ENCODE peak calls at places on chromosomes 11 and 22, in six cellular contexts. One of them, this sample, is unnamed.

GRCh38 chr22:29842172-29842571 is 4.1 kb upstream of the ASCC2 start:
- DNase-seq in natural killer cell: no peak
- DNase-seq in sigmoid colon: no peak
- DNase-seq in HFF-Myc: no peak
- DNase-seq in stomach: no peak
- DNase-seq in HL-60: no peak
- DNase-seq in this sample: no peak

GRCh38 chr11:46930089-46930488 is 6.5 kb upstream of the CSTPP1 start:
- DNase-seq in natural killer cell: no peak
- DNase-seq in sigmoid colon: no peak
- DNase-seq in HFF-Myc: no peak
- DNase-seq in stomach: no peak
- DNase-seq in HL-60: no peak
- DNase-seq in this sample: no peak

GRCh38 chr11:94879006-94879405 is 94.3 kb downstream of the CWC15 start:
- DNase-seq in natural killer cell: no peak
- DNase-seq in sigmoid colon: no peak
- DNase-seq in HFF-Myc: no peak
- DNase-seq in stomach: no peak
- DNase-seq in HL-60: no peak
- DNase-seq in this sample: no peak

GRCh38 chr11:108562746-108563581 is 30.6 kb downstream of the EXPH5 start:
- DNase-seq in natural killer cell: no peak
- DNase-seq in sigmoid colon: no peak
- DNase-seq in HFF-Myc: no peak
- DNase-seq in stomach: no peak
- DNase-seq in HL-60: no peak
- DNase-seq in this sample: no peak

GRCh38 chr22:29751139-29751538 is 15.7 kb downstream of the ZMAT5 start:
- DNase-seq in natural killer cell: no peak
- DNase-seq in sigmoid colon: no peak
- DNase-seq in HFF-Myc: no peak
- DNase-seq in stomach: no peak
- DNase-seq in HL-60: peak
- DNase-seq in this sample: no peak

GRCh38 chr11:75271730-75272129 is 31.2 kb downstream of the TPBGL start:
- DNase-seq in natural killer cell: no peak
- DNase-seq in sigmoid colon: peak
- DNase-seq in HFF-Myc: no peak
- DNase-seq in stomach: no peak
- DNase-seq in HL-60: no peak
- DNase-seq in this sample: no peak

GRCh38 chr11:68552542-68552941 is 92.0 kb downstream of the PPP6R3 start:
- DNase-seq in natural killer cell: no peak
- DNase-seq in sigmoid colon: no peak
- DNase-seq in HFF-Myc: no peak
- DNase-seq in stomach: no peak
- DNase-seq in HL-60: peak
- DNase-seq in this sample: no peak

GRCh38 chr11:101327908-101328307 is 198.3 kb upstream of the PGR start:
- DNase-seq in natural killer cell: no peak
- DNase-seq in sigmoid colon: no peak
- DNase-seq in HFF-Myc: no peak
- DNase-seq in stomach: no peak
- DNase-seq in HL-60: peak
- DNase-seq in this sample: no peak

GRCh38 chr11:128061321-128061871 is 526.0 kb downstream of the ETS1 start:
- DNase-seq in natural killer cell: no peak
- DNase-seq in sigmoid colon: no peak
- DNase-seq in HFF-Myc: peak
- DNase-seq in stomach: no peak
- DNase-seq in HL-60: no peak
- DNase-seq in this sample: no peak

GRCh38 chr22:39940757-39941305 is 19.4 kb upstream of the TMA7B start:
- DNase-seq in natural killer cell: no peak
- DNase-seq in sigmoid colon: no peak
- DNase-seq in HFF-Myc: no peak
- DNase-seq in stomach: no peak
- DNase-seq in HL-60: no peak
- DNase-seq in this sample: no peak

GRCh38 chr11:20029193-20029592 is 131.1 kb downstream of the DBX1 start:
- DNase-seq in natural killer cell: no peak
- DNase-seq in sigmoid colon: no peak
- DNase-seq in HFF-Myc: no peak
- DNase-seq in stomach: no peak
- DNase-seq in HL-60: no peak
- DNase-seq in this sample: no peak

GRCh38 chr11:119671048-119671447 is 58.0 kb downstream of the NECTIN1 start:
- DNase-seq in natural killer cell: no peak
- DNase-seq in sigmoid colon: peak
- DNase-seq in HFF-Myc: peak
- DNase-seq in stomach: peak
- DNase-seq in HL-60: no peak
- DNase-seq in this sample: no peak

GRCh38 chr11:130037881-130038601 is 31.7 kb upstream of the APLP2 start:
- DNase-seq in natural killer cell: no peak
- DNase-seq in sigmoid colon: no peak
- DNase-seq in HFF-Myc: no peak
- DNase-seq in stomach: no peak
- DNase-seq in HL-60: no peak
- DNase-seq in this sample: no peak

GRCh38 chr11:93476796-93477195 is 66.4 kb downstream of the SMCO4 start:
- DNase-seq in natural killer cell: no peak
- DNase-seq in sigmoid colon: no peak
- DNase-seq in HFF-Myc: no peak
- DNase-seq in stomach: no peak
- DNase-seq in HL-60: no peak
- DNase-seq in this sample: no peak

GRCh38 chr11:134050541-134051383 is 18.1 kb upstream of the JAM3 start:
- DNase-seq in natural killer cell: peak
- DNase-seq in sigmoid colon: peak
- DNase-seq in HFF-Myc: no peak
- DNase-seq in stomach: peak
- DNase-seq in HL-60: peak
- DNase-seq in this sample: peak

GRCh38 chr11:70608568-70609314 is 210.4 kb downstream of the CTTN start:
- DNase-seq in natural killer cell: no peak
- DNase-seq in sigmoid colon: no peak
- DNase-seq in HFF-Myc: no peak
- DNase-seq in stomach: no peak
- DNase-seq in HL-60: no peak
- DNase-seq in this sample: no peak

GRCh38 chr22:41668971-41669911 is 19.4 kb downstream of the SNU13 start:
- DNase-seq in natural killer cell: no peak
- DNase-seq in sigmoid colon: no peak
- DNase-seq in HFF-Myc: no peak
- DNase-seq in stomach: no peak
- DNase-seq in HL-60: no peak
- DNase-seq in this sample: no peak

GRCh38 chr22:50276143-50276542 is 6.0 kb upstream of the MAPK11 start:
- DNase-seq in natural killer cell: no peak
- DNase-seq in sigmoid colon: peak
- DNase-seq in HFF-Myc: no peak
- DNase-seq in stomach: peak
- DNase-seq in HL-60: peak
- DNase-seq in this sample: no peak

GRCh38 chr11:60348116-60348515 is 21.1 kb downstream of the MS4A6E start:
- DNase-seq in natural killer cell: no peak
- DNase-seq in sigmoid colon: no peak
- DNase-seq in HFF-Myc: no peak
- DNase-seq in stomach: no peak
- DNase-seq in HL-60: no peak
- DNase-seq in this sample: no peak

GRCh38 chr11:78188012-78188808 is at the start of gene KCTD21:
- DNase-seq in natural killer cell: peak
- DNase-seq in sigmoid colon: peak
- DNase-seq in HFF-Myc: peak
- DNase-seq in stomach: peak
- DNase-seq in HL-60: peak
- DNase-seq in this sample: peak

GRCh38 chr11:16086229-16086628 is 270.1 kb downstream of the SOX6 start:
- DNase-seq in natural killer cell: no peak
- DNase-seq in sigmoid colon: no peak
- DNase-seq in HFF-Myc: no peak
- DNase-seq in stomach: no peak
- DNase-seq in HL-60: no peak
- DNase-seq in this sample: no peak

GRCh38 chr11:46240371-46240770 is 37.1 kb upstream of the CREB3L1 start:
- DNase-seq in natural killer cell: no peak
- DNase-seq in sigmoid colon: no peak
- DNase-seq in HFF-Myc: no peak
- DNase-seq in stomach: no peak
- DNase-seq in HL-60: no peak
- DNase-seq in this sample: no peak

GRCh38 chr11:125062931-125063428 is at the start of gene SLC37A2:
- DNase-seq in natural killer cell: peak
- DNase-seq in sigmoid colon: peak
- DNase-seq in HFF-Myc: no peak
- DNase-seq in stomach: peak
- DNase-seq in HL-60: peak
- DNase-seq in this sample: peak

DNA sequence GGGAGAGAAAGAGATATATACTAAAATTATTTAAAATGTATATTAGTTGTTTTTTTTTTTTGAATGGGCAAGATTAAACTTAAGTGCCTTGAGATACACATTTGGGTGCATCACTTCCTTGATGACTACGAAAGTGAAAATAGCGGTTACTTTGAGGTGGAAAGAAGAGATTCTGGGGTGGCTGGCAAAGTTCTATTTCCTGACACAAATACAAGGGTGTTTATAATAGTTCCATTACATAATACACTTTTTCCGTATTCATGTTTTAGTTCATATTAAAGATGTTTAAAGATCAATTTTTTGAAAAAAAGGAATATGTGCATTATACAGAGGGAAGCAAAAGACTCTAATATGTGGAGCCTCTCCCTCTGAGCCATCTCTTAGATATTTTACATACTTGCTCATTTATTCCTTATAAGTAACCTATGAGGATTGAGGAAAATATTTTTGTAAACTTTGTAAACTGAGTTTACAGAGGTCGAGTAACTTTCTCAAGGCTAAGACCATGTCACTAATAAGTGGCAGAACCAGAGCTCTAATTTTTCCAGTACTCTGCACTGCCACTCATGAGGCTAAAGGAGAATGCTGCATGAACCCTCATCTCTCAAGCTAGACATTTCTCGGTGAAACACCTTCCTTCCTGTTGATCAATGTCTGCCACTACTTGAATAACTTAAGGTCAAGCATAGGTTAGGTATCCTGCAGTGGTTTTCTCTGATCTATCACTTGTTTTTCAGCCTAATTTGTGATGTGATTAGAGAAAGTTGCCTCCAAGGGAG is 58.7 kb downstream of the DDIAS start:
- DNase-seq in natural killer cell: no peak
- DNase-seq in sigmoid colon: no peak
- DNase-seq in HFF-Myc: no peak
- DNase-seq in stomach: no peak
- DNase-seq in HL-60: no peak
- DNase-seq in this sample: no peak
- TF ChIP-seq CTCF in natural killer cell: no peak
- TF ChIP-seq CTCF in sigmoid colon: no peak
- TF ChIP-seq CTCF in HFF-Myc: no peak
- TF ChIP-seq CTCF in stomach: no peak
- TF ChIP-seq CTCF in HL-60: no peak
- TF ChIP-seq CTCF in this sample: no peak

GRCh38 chr11:116077092-116077491 is 572.9 kb upstream of the CADM1 start:
- DNase-seq in natural killer cell: no peak
- DNase-seq in sigmoid colon: no peak
- DNase-seq in HFF-Myc: no peak
- DNase-seq in stomach: no peak
- DNase-seq in HL-60: no peak
- DNase-seq in this sample: no peak

GRCh38 chr11:116079580-116079979 is 575.4 kb upstream of the CADM1 start:
- DNase-seq in natural killer cell: no peak
- DNase-seq in sigmoid colon: no peak
- DNase-seq in HFF-Myc: no peak
- DNase-seq in stomach: no peak
- DNase-seq in HL-60: no peak
- DNase-seq in this sample: no peak

GRCh38 chr11:116073854-116074837 is 569.9 kb upstream of the CADM1 start:
- DNase-seq in natural killer cell: no peak
- DNase-seq in sigmoid colon: no peak
- DNase-seq in HFF-Myc: no peak
- DNase-seq in stomach: no peak
- DNase-seq in HL-60: no peak
- DNase-seq in this sample: no peak

GRCh38 chr11:116082256-116082655 is 578.0 kb upstream of the CADM1 start:
- DNase-seq in natural killer cell: no peak
- DNase-seq in sigmoid colon: no peak
- DNase-seq in HFF-Myc: no peak
- DNase-seq in stomach: no peak
- DNase-seq in HL-60: no peak
- DNase-seq in this sample: no peak

DNA sequence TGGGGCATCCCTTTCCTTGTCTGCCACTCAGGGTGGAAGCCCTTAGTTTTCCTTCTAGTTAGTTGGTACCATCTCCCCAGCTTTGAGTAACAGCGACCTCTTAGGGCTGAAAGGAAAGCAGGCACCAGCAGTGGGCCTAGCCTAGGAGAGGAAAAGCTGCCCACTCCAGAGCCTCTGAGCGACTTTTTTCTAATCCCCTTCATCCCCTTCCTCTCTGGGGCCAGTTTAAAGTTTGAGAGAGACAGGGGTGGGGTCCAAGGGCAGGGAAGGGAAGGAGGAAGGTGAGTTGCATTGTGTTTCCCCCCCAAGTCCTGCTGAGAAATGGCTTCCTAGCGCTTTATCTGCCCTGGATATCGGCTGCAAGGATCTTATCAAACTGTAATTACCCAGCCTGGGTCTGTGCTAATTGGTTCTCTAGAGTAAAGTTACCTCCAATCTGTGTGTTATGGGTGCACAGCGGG is 573.9 kb upstream of the CADM1 start:
- DNase-seq in natural killer cell: no peak
- DNase-seq in sigmoid colon: no peak
- DNase-seq in HFF-Myc: no peak
- DNase-seq in stomach: no peak
- DNase-seq in HL-60: no peak
- DNase-seq in this sample: no peak
- TF ChIP-seq CTCF in natural killer cell: no peak
- TF ChIP-seq CTCF in sigmoid colon: no peak
- TF ChIP-seq CTCF in HFF-Myc: no peak
- TF ChIP-seq CTCF in stomach: no peak
- TF ChIP-seq CTCF in HL-60: no peak
- TF ChIP-seq CTCF in this sample: no peak

GRCh38 chr11:10808553-10809372 is at the start of gene EIF4G2:
- DNase-seq in natural killer cell: peak
- DNase-seq in sigmoid colon: peak
- DNase-seq in HFF-Myc: peak
- DNase-seq in stomach: peak
- DNase-seq in HL-60: peak
- DNase-seq in this sample: peak
- TF ChIP-seq CTCF in natural killer cell: no peak
- TF ChIP-seq CTCF in sigmoid colon: no peak
- TF ChIP-seq CTCF in HFF-Myc: no peak
- TF ChIP-seq CTCF in stomach: no peak
- TF ChIP-seq CTCF in HL-60: no peak
- TF ChIP-seq CTCF in this sample: no peak

DNA sequence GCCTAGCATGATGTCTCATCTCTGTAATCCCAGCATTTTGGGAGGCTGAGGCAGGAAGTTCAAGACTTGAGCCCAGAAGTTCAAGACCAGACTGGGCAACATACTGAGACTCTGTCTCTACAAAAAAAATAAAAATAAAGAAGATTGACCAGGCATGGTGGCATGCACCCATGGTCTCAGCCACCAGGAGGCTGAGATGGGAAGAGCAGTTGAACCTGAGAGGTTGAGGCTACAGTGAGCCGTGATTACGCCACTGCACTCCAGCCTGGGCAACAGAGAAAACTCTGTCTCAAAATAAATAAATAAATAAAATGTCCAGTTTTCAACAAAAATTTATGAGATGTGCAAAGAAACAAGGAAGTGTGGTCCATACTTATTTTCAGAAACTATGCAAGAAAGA is 28.3 kb downstream of the EFCAB6 start:
- DNase-seq in natural killer cell: no peak
- DNase-seq in sigmoid colon: no peak
- DNase-seq in HFF-Myc: no peak
- DNase-seq in stomach: no peak
- DNase-seq in HL-60: no peak
- DNase-seq in this sample: no peak
- TF ChIP-seq CTCF in natural killer cell: no peak
- TF ChIP-seq CTCF in sigmoid colon: no peak
- TF ChIP-seq CTCF in HFF-Myc: peak
- TF ChIP-seq CTCF in stomach: no peak
- TF ChIP-seq CTCF in HL-60: no peak
- TF ChIP-seq CTCF in this sample: no peak